ENCODE peak calls at places on chromosomes 1 and 21, in seven cellular contexts. One of them, this sample, is unnamed.

GRCh38 chr21:39105341-39105765 is 77.9 kb downstream of the PSMG1 start:
- DNase-seq in cardiac fibroblast: peak
- DNase-seq in lung: no peak
- DNase-seq in GM20000: no peak
- DNase-seq in tibial artery: no peak
- DNase-seq in dorsolateral prefrontal cortex: no peak
- DNase-seq in RWPE1: no peak
- DNase-seq in this sample: peak

GRCh38 chr1:207971511-207972224 is 60.7 kb upstream of the CD34 start:
- DNase-seq in GM20000: no peak
- DNase-seq in dorsolateral prefrontal cortex: no peak
- DNase-seq in lung: no peak
- DNase-seq in cardiac fibroblast: no peak
- DNase-seq in RWPE1: no peak
- DNase-seq in tibial artery: no peak
- DNase-seq in this sample: peak

GRCh38 chr1:222896630-222897526 is 82.0 kb downstream of the DISP1 start:
- DNase-seq in lung: no peak
- DNase-seq in cardiac fibroblast: peak
- DNase-seq in GM20000: no peak
- DNase-seq in dorsolateral prefrontal cortex: no peak
- DNase-seq in tibial artery: no peak
- DNase-seq in RWPE1: no peak
- DNase-seq in this sample: no peak

GRCh38 chr1:2543543-2544092 is 12.6 kb upstream of the TNFRSF14 start:
- DNase-seq in cardiac fibroblast: no peak
- DNase-seq in lung: no peak
- DNase-seq in dorsolateral prefrontal cortex: no peak
- DNase-seq in tibial artery: no peak
- DNase-seq in GM20000: no peak
- DNase-seq in RWPE1: no peak
- DNase-seq in this sample: no peak

GRCh38 chr1:214029796-214030195 is 42.0 kb downstream of the PROX1 start:
- DNase-seq in RWPE1: no peak
- DNase-seq in dorsolateral prefrontal cortex: no peak
- DNase-seq in cardiac fibroblast: peak
- DNase-seq in lung: no peak
- DNase-seq in tibial artery: no peak
- DNase-seq in GM20000: no peak
- DNase-seq in this sample: no peak

GRCh38 chr1:198265073-198265661 is 108.4 kb downstream of the NEK7 start:
- DNase-seq in dorsolateral prefrontal cortex: no peak
- DNase-seq in cardiac fibroblast: peak
- DNase-seq in tibial artery: no peak
- DNase-seq in RWPE1: no peak
- DNase-seq in lung: no peak
- DNase-seq in GM20000: no peak
- DNase-seq in this sample: no peak

GRCh38 chr21:36816556-36817130 is 117.7 kb downstream of the SIM2 start:
- DNase-seq in GM20000: no peak
- DNase-seq in tibial artery: no peak
- DNase-seq in cardiac fibroblast: no peak
- DNase-seq in RWPE1: no peak
- DNase-seq in dorsolateral prefrontal cortex: no peak
- DNase-seq in lung: no peak
- DNase-seq in this sample: no peak

GRCh38 chr1:152191260-152191659 is 32.2 kb upstream of the RPTN start:
- DNase-seq in RWPE1: peak
- DNase-seq in tibial artery: no peak
- DNase-seq in dorsolateral prefrontal cortex: no peak
- DNase-seq in lung: no peak
- DNase-seq in GM20000: no peak
- DNase-seq in cardiac fibroblast: no peak
- DNase-seq in this sample: no peak

GRCh38 chr1:119327066-119327435 is 41.5 kb upstream of the HAO2 start:
- DNase-seq in RWPE1: no peak
- DNase-seq in cardiac fibroblast: no peak
- DNase-seq in GM20000: no peak
- DNase-seq in dorsolateral prefrontal cortex: no peak
- DNase-seq in tibial artery: no peak
- DNase-seq in lung: no peak
- DNase-seq in this sample: no peak

GRCh38 chr1:42936309-42937078 is 22.2 kb downstream of the SLC2A1 start:
- DNase-seq in cardiac fibroblast: peak
- DNase-seq in GM20000: no peak
- DNase-seq in dorsolateral prefrontal cortex: peak
- DNase-seq in lung: no peak
- DNase-seq in RWPE1: peak
- DNase-seq in tibial artery: no peak
- DNase-seq in this sample: no peak

GRCh38 chr1:14517813-14518180 is 80.7 kb upstream of the KAZN start:
- DNase-seq in cardiac fibroblast: no peak
- DNase-seq in dorsolateral prefrontal cortex: no peak
- DNase-seq in GM20000: no peak
- DNase-seq in tibial artery: no peak
- DNase-seq in RWPE1: no peak
- DNase-seq in lung: no peak
- DNase-seq in this sample: no peak

GRCh38 chr1:217718873-217719272 is 87.7 kb downstream of the SPATA17 start:
- DNase-seq in cardiac fibroblast: no peak
- DNase-seq in dorsolateral prefrontal cortex: no peak
- DNase-seq in tibial artery: no peak
- DNase-seq in RWPE1: no peak
- DNase-seq in lung: no peak
- DNase-seq in GM20000: no peak
- DNase-seq in this sample: no peak

GRCh38 chr1:223123238-223123976 is 19.6 kb downstream of the TLR5 start:
- DNase-seq in cardiac fibroblast: peak
- DNase-seq in GM20000: peak
- DNase-seq in tibial artery: peak
- DNase-seq in dorsolateral prefrontal cortex: no peak
- DNase-seq in RWPE1: peak
- DNase-seq in lung: peak
- DNase-seq in this sample: no peak

GRCh38 chr1:26700711-26701110 is 4.9 kb downstream of the ARID1A start:
- DNase-seq in GM20000: no peak
- DNase-seq in cardiac fibroblast: peak
- DNase-seq in tibial artery: no peak
- DNase-seq in RWPE1: no peak
- DNase-seq in lung: no peak
- DNase-seq in dorsolateral prefrontal cortex: no peak
- DNase-seq in this sample: no peak

GRCh38 chr1:191575180-191575579 is 583.1 kb upstream of the RGS18 start:
- DNase-seq in lung: no peak
- DNase-seq in tibial artery: no peak
- DNase-seq in cardiac fibroblast: no peak
- DNase-seq in GM20000: no peak
- DNase-seq in RWPE1: no peak
- DNase-seq in dorsolateral prefrontal cortex: no peak
- DNase-seq in this sample: no peak

GRCh38 chr1:41469706-41470105 is 14.8 kb downstream of the EDN2 start:
- DNase-seq in tibial artery: no peak
- DNase-seq in RWPE1: no peak
- DNase-seq in lung: no peak
- DNase-seq in dorsolateral prefrontal cortex: no peak
- DNase-seq in GM20000: no peak
- DNase-seq in cardiac fibroblast: no peak
- DNase-seq in this sample: no peak

GRCh38 chr21:33014331-33014730 is 11.4 kb upstream of the OLIG2 start:
- DNase-seq in GM20000: no peak
- DNase-seq in RWPE1: no peak
- DNase-seq in cardiac fibroblast: no peak
- DNase-seq in tibial artery: no peak
- DNase-seq in dorsolateral prefrontal cortex: no peak
- DNase-seq in lung: no peak
- DNase-seq in this sample: no peak

GRCh38 chr1:170959385-170959784 is 24.1 kb downstream of the MROH9 start:
- DNase-seq in GM20000: no peak
- DNase-seq in lung: no peak
- DNase-seq in dorsolateral prefrontal cortex: no peak
- DNase-seq in RWPE1: peak
- DNase-seq in cardiac fibroblast: no peak
- DNase-seq in tibial artery: no peak
- DNase-seq in this sample: no peak

GRCh38 chr1:42940851-42941639 is 17.6 kb downstream of the SLC2A1 start:
- DNase-seq in dorsolateral prefrontal cortex: no peak
- DNase-seq in lung: no peak
- DNase-seq in RWPE1: peak
- DNase-seq in cardiac fibroblast: peak
- DNase-seq in GM20000: no peak
- DNase-seq in tibial artery: peak
- DNase-seq in this sample: no peak

GRCh38 chr1:30508651-30509050 is 214.7 kb downstream of the MATN1 start:
- DNase-seq in cardiac fibroblast: no peak
- DNase-seq in GM20000: no peak
- DNase-seq in dorsolateral prefrontal cortex: no peak
- DNase-seq in lung: no peak
- DNase-seq in tibial artery: no peak
- DNase-seq in RWPE1: no peak
- DNase-seq in this sample: no peak

GRCh38 chr1:83931658-83932253 is 67.2 kb downstream of the TTLL7 start:
- DNase-seq in dorsolateral prefrontal cortex: no peak
- DNase-seq in GM20000: peak
- DNase-seq in RWPE1: peak
- DNase-seq in tibial artery: no peak
- DNase-seq in cardiac fibroblast: peak
- DNase-seq in lung: no peak
- DNase-seq in this sample: no peak

GRCh38 chr1:33455537-33456301 is 16.7 kb upstream of the ZSCAN20 start:
- DNase-seq in dorsolateral prefrontal cortex: peak
- DNase-seq in GM20000: peak
- DNase-seq in cardiac fibroblast: peak
- DNase-seq in lung: no peak
- DNase-seq in RWPE1: peak
- DNase-seq in tibial artery: peak
- DNase-seq in this sample: no peak
- TF ChIP-seq CTCF in dorsolateral prefrontal cortex: peak
- TF ChIP-seq CTCF in GM20000: peak
- TF ChIP-seq CTCF in cardiac fibroblast: peak
- TF ChIP-seq CTCF in lung: peak
- TF ChIP-seq CTCF in RWPE1: peak
- TF ChIP-seq CTCF in tibial artery: peak
- TF ChIP-seq CTCF in this sample: peak

GRCh38 chr1:236181059-236181458 is 38.7 kb downstream of the GPR137B start:
- DNase-seq in RWPE1: peak
- DNase-seq in GM20000: no peak
- DNase-seq in lung: no peak
- DNase-seq in cardiac fibroblast: no peak
- DNase-seq in dorsolateral prefrontal cortex: no peak
- DNase-seq in tibial artery: no peak
- DNase-seq in this sample: no peak

DNA sequence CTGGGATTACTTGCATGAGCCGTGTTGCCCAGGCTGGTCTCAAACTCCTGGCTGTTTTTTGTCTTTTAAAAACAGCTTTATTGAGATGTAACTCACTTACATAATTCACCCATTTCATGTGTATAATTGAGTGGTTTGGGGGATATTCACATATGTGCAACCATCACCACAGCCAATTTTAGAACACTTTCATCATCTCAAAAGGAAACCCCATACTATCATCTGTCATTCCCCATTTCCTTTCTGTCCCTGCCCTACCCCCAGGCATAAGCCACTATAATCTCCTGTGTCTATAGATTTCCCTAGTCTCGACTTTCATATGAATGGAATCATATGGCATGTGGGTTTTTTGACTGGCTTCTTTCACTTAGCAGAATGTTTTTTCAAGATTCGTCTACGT is 43.3 kb downstream of the GPR137B start:
- DNase-seq in lung: no peak
- DNase-seq in GM20000: no peak
- DNase-seq in RWPE1: no peak
- DNase-seq in tibial artery: no peak
- DNase-seq in cardiac fibroblast: no peak
- DNase-seq in dorsolateral prefrontal cortex: no peak
- DNase-seq in this sample: no peak
- TF ChIP-seq CTCF in lung: no peak
- TF ChIP-seq CTCF in GM20000: no peak
- TF ChIP-seq CTCF in RWPE1: no peak
- TF ChIP-seq CTCF in tibial artery: no peak
- TF ChIP-seq CTCF in cardiac fibroblast: no peak
- TF ChIP-seq CTCF in dorsolateral prefrontal cortex: no peak
- TF ChIP-seq CTCF in this sample: no peak

GRCh38 chr1:156746716-156747631 is 4.5 kb downstream of the HDGF start:
- DNase-seq in RWPE1: peak
- DNase-seq in tibial artery: peak
- DNase-seq in cardiac fibroblast: peak
- DNase-seq in lung: peak
- DNase-seq in GM20000: peak
- DNase-seq in dorsolateral prefrontal cortex: peak
- DNase-seq in this sample: peak

GRCh38 chr1:156744344-156744743 is 3.5 kb upstream of the MRPL24 start:
- DNase-seq in RWPE1: no peak
- DNase-seq in cardiac fibroblast: no peak
- DNase-seq in dorsolateral prefrontal cortex: no peak
- DNase-seq in lung: no peak
- DNase-seq in GM20000: no peak
- DNase-seq in tibial artery: no peak
- DNase-seq in this sample: no peak

GRCh38 chr1:156747737-156748669 is 3.5 kb downstream of the HDGF start:
- DNase-seq in RWPE1: no peak
- DNase-seq in cardiac fibroblast: no peak
- DNase-seq in tibial artery: no peak
- DNase-seq in lung: no peak
- DNase-seq in GM20000: no peak
- DNase-seq in dorsolateral prefrontal cortex: no peak
- DNase-seq in this sample: no peak

GRCh38 chr1:156744786-156745419 is 4.0 kb upstream of the MRPL24 start:
- DNase-seq in dorsolateral prefrontal cortex: no peak
- DNase-seq in tibial artery: no peak
- DNase-seq in GM20000: no peak
- DNase-seq in cardiac fibroblast: no peak
- DNase-seq in lung: no peak
- DNase-seq in RWPE1: no peak
- DNase-seq in this sample: no peak

GRCh38 chr1:156746381-156746715 is 5.1 kb downstream of the HDGF start:
- DNase-seq in lung: no peak
- DNase-seq in GM20000: no peak
- DNase-seq in dorsolateral prefrontal cortex: no peak
- DNase-seq in tibial artery: no peak
- DNase-seq in RWPE1: no peak
- DNase-seq in cardiac fibroblast: no peak
- DNase-seq in this sample: no peak
- TF ChIP-seq CTCF in lung: no peak
- TF ChIP-seq CTCF in GM20000: no peak
- TF ChIP-seq CTCF in dorsolateral prefrontal cortex: no peak
- TF ChIP-seq CTCF in tibial artery: no peak
- TF ChIP-seq CTCF in RWPE1: no peak
- TF ChIP-seq CTCF in cardiac fibroblast: no peak
- TF ChIP-seq CTCF in this sample: no peak

GRCh38 chr1:179447489-179447888 is 81.7 kb downstream of the AXDND1 start:
- DNase-seq in GM20000: no peak
- DNase-seq in dorsolateral prefrontal cortex: no peak
- DNase-seq in tibial artery: no peak
- DNase-seq in RWPE1: no peak
- DNase-seq in lung: no peak
- DNase-seq in cardiac fibroblast: no peak
- DNase-seq in this sample: no peak
- TF ChIP-seq CTCF in GM20000: peak
- TF ChIP-seq CTCF in dorsolateral prefrontal cortex: no peak
- TF ChIP-seq CTCF in tibial artery: no peak
- TF ChIP-seq CTCF in RWPE1: no peak
- TF ChIP-seq CTCF in lung: no peak
- TF ChIP-seq CTCF in cardiac fibroblast: no peak
- TF ChIP-seq CTCF in this sample: peak

GRCh38 chr1:82517586-82517985 is 716.9 kb downstream of the ADGRL2 start:
- DNase-seq in cardiac fibroblast: peak
- DNase-seq in RWPE1: no peak
- DNase-seq in GM20000: no peak
- DNase-seq in dorsolateral prefrontal cortex: peak
- DNase-seq in tibial artery: peak
- DNase-seq in lung: no peak
- DNase-seq in this sample: no peak
- TF ChIP-seq CTCF in cardiac fibroblast: no peak
- TF ChIP-seq CTCF in RWPE1: no peak
- TF ChIP-seq CTCF in GM20000: no peak
- TF ChIP-seq CTCF in dorsolateral prefrontal cortex: no peak
- TF ChIP-seq CTCF in tibial artery: no peak
- TF ChIP-seq CTCF in lung: no peak
- TF ChIP-seq CTCF in this sample: no peak

This sample was measured in type B pancreatic cell.